ENCODE peak calls at places on chromosomes 13 and 19, in seven cellular contexts. E, D, R, P, G, S and Q are unnamed samples.

GRCh38 chr19:2700660-2701360 is 1.7 kb downstream of the GNG7 start:
- DNase-seq in E (no peak), D (no peak), R (no peak), P (no peak), G (no peak), S (no peak), Q (no peak)

GRCh38 chr13:42048625-42049453 is at the start of gene DGKH:
- DNase-seq in E (peak), D (peak), R (peak), P (peak), G (peak), S (peak), Q (peak)

GRCh38 chr13:85700909-85701308 is 98.3 kb downstream of the SLITRK6 start:
- DNase-seq in E (no peak), D (no peak), R (no peak), P (no peak), G (no peak), S (no peak), Q (peak)

GRCh38 chr19:57812201-57812600 is 2.5 kb downstream of the ZNF552 start:
- DNase-seq in E (no peak), D (no peak), R (no peak), P (no peak), G (no peak), S (no peak), Q (no peak)

GRCh38 chr19:4390017-4390861 is 10.1 kb downstream of the SH3GL1 start:
- DNase-seq in E (no peak), D (peak), R (no peak), P (no peak), G (no peak), S (no peak), Q (peak)

GRCh38 chr13:20567881-20568528 is 1.0 kb downstream of the IFT88 start:
- DNase-seq in E (no peak), D (no peak), R (no peak), P (no peak), G (no peak), S (no peak), Q (peak)

GRCh38 chr19:41995959-41996797 is 2.1 kb upstream of the ATP1A3 start:
- DNase-seq in E (peak), D (no peak), R (no peak), P (no peak), G (no peak), S (no peak), Q (peak)

GRCh38 chr13:51795419-51795818 is 8.5 kb downstream of the DHRS12 start:
- DNase-seq in E (no peak), D (no peak), R (no peak), P (no peak), G (no peak), S (no peak), Q (no peak)

GRCh38 chr19:39126593-39127187 is 1.1 kb downstream of the PAK4 start:
- DNase-seq in E (no peak), D (peak), R (peak), P (no peak), G (no peak), S (no peak), Q (no peak)

GRCh38 chr13:48626077-48626449 is 27.7 kb upstream of the CYSLTR2 start:
- DNase-seq in E (no peak), D (no peak), R (no peak), P (no peak), G (no peak), S (no peak), Q (no peak)

GRCh38 chr19:4493104-4493928 is 21.2 kb downstream of the HDGFL2 start:
- DNase-seq in E (no peak), D (no peak), R (no peak), P (no peak), G (no peak), S (no peak), Q (no peak)

GRCh38 chr19:54667217-54667616 is 4.4 kb downstream of the LILRB4 start:
- DNase-seq in E (no peak), D (no peak), R (no peak), P (no peak), G (no peak), S (no peak), Q (no peak)

GRCh38 chr13:49395416-49396277 is 48.2 kb downstream of the CAB39L start:
- DNase-seq in E (no peak), D (no peak), R (no peak), P (peak), G (no peak), S (no peak), Q (no peak)

GRCh38 chr19:1221141-1221903 is 15.7 kb downstream of the STK11 start:
- DNase-seq in E (peak), D (peak), R (no peak), P (peak), G (no peak), S (no peak), Q (no peak)

GRCh38 chr13:21060063-21060826 is 1.1 kb downstream of the LATS2 start:
- DNase-seq in E (peak), D (peak), R (peak), P (peak), G (no peak), S (no peak), Q (peak)

GRCh38 chr19:56405062-56405461 is 930 bp downstream of the ZNF583 start:
- DNase-seq in E (no peak), D (no peak), R (no peak), P (no peak), G (no peak), S (no peak), Q (no peak)

GRCh38 chr19:49421039-49421877 is 2.0 kb downstream of the PTH2 start:
- DNase-seq in E (peak), D (peak), R (peak), P (peak), G (peak), S (no peak), Q (peak)

GRCh38 chr19:17479325-17479791 is 9.0 kb downstream of the SLC27A1 start:
- DNase-seq in E (no peak), D (no peak), R (no peak), P (no peak), G (no peak), S (no peak), Q (no peak)

GRCh38 chr13:19597523-19597922 is 35.9 kb upstream of the MPHOSPH8 start:
- DNase-seq in E (no peak), D (no peak), R (no peak), P (no peak), G (no peak), S (no peak), Q (peak)

GRCh38 chr13:21884965-21885567 is 214.2 kb downstream of the FGF9 start:
- DNase-seq in E (no peak), D (no peak), R (no peak), P (no peak), G (no peak), S (no peak), Q (no peak)

GRCh38 chr19:4641132-4641531 is 1.8 kb downstream of the TNFAIP8L1 start:
- DNase-seq in E (no peak), D (no peak), R (no peak), P (no peak), G (no peak), S (no peak), Q (no peak)

GRCh38 chr13:113013878-113014751 is 45.1 kb downstream of the MCF2L start:
- DNase-seq in E (no peak), D (no peak), R (no peak), P (no peak), G (no peak), S (no peak), Q (no peak)

GRCh38 chr13:96299235-96299634 is 209.3 kb downstream of the HS6ST3 start:
- DNase-seq in E (no peak), D (no peak), R (peak), P (no peak), G (no peak), S (no peak), Q (no peak)

GRCh38 chr13:51976890-51977289 is 34.4 kb downstream of the ATP7B start:
- DNase-seq in E (no peak), D (no peak), R (no peak), P (no peak), G (no peak), S (no peak), Q (no peak)

GRCh38 chr19:48660854-48661731 is 11.7 kb downstream of the NTN5 start:
- DNase-seq in E (peak), D (peak), R (peak), P (peak), G (peak), S (peak), Q (peak)

GRCh38 chr13:27401210-27401609 is 23.2 kb upstream of the GTF3A start:
- DNase-seq in E (no peak), D (peak), R (no peak), P (peak), G (no peak), S (no peak), Q (no peak)

GRCh38 chr13:37326319-37326718 is 220.9 kb upstream of the CSNK1A1L start:
- DNase-seq in E (no peak), D (no peak), R (no peak), P (no peak), G (no peak), S (no peak), Q (no peak)

GRCh38 chr19:39217094-39217493 is 13.0 kb upstream of the SYCN start:
- DNase-seq in E (no peak), D (no peak), R (no peak), P (no peak), G (no peak), S (no peak), Q (no peak)

GRCh38 chr19:1122972-1123363 is 19.2 kb downstream of the GPX4 start:
- DNase-seq in E (peak), D (peak), R (peak), P (peak), G (peak), S (no peak), Q (peak)

GRCh38 chr19:813359-814107 is 8.2 kb downstream of the PLPPR3 start:
- DNase-seq in E (no peak), D (peak), R (no peak), P (no peak), G (no peak), S (no peak), Q (no peak)

GRCh38 chr19:3162418-3163229 is 15.9 kb upstream of the S1PR4 start:
- DNase-seq in E (no peak), D (no peak), R (no peak), P (no peak), G (peak), S (no peak), Q (no peak)

GRCh38 chr13:38993381-38993780 is 2.8 kb upstream of the STOML3 start:
- DNase-seq in E (no peak), D (no peak), R (no peak), P (no peak), G (no peak), S (no peak), Q (no peak)

GRCh38 chr19:55699221-55699620 is 24.2 kb downstream of the EPN1 start:
- DNase-seq in E (no peak), D (peak), R (no peak), P (no peak), G (no peak), S (no peak), Q (no peak)

GRCh38 chr13:57748096-57748495 is 116.6 kb downstream of the PCDH17 start:
- DNase-seq in E (no peak), D (no peak), R (no peak), P (no peak), G (no peak), S (no peak), Q (no peak)